ENCODE peak calls at places on chromosomes 5 and 9, in nine cellular contexts. R, D, Y, E, O, Z, J, X and K are unnamed samples.

GRCh38 chr9:87128844-87129493 is 181.7 kb upstream of the GAS1 start:
- DNase-seq in R (no peak), D (no peak), Y (no peak), E (no peak), O (no peak), Z (no peak), J (no peak), X (no peak), K (no peak)

GRCh38 chr9:79224672-79225433 is 346.9 kb upstream of the TLE4 start:
- DNase-seq in R (no peak), D (peak; percentile 84), Y (no peak), E (no peak), O (no peak), Z (no peak), J (peak; percentile 22), X (peak; percentile 95), K (no peak)

GRCh38 chr9:29928072-29928471 is 2354.8 kb upstream of the C9orf72 start:
- DNase-seq in R (no peak), D (no peak), Y (no peak), E (no peak), O (no peak), Z (no peak), J (no peak), X (no peak), K (no peak)

GRCh38 chr9:96574931-96575351 is 44.7 kb downstream of the CDC14B start:
- DNase-seq in R (peak; percentile 51), D (no peak), Y (no peak), E (no peak), O (no peak), Z (no peak), J (no peak), X (no peak), K (no peak)

GRCh38 chr5:1512541-1513291 is 11.0 kb downstream of the LPCAT1 start:
- DNase-seq in R (no peak), D (no peak), Y (no peak), E (no peak), O (peak; percentile 44), Z (peak; percentile 3), J (no peak), X (no peak), K (peak; percentile 5)

GRCh38 chr9:87629094-87629493 is 96.8 kb upstream of the CTSL start:
- DNase-seq in R (no peak), D (no peak), Y (no peak), E (no peak), O (no peak), Z (no peak), J (no peak), X (no peak), K (no peak)

GRCh38 chr5:141513627-141514329 is 24.9 kb downstream of the PCDHGC5 start:
- DNase-seq in R (no peak), D (peak; percentile 94), Y (peak; percentile 87), E (peak; percentile 2), O (peak; percentile 84), Z (peak; percentile 69), J (peak; percentile 20), X (peak; percentile 87), K (no peak)

GRCh38 chr5:77957516-77957915 is 181.4 kb upstream of the TBCA start:
- DNase-seq in R (no peak), D (no peak), Y (no peak), E (no peak), O (no peak), Z (peak; percentile 59), J (no peak), X (no peak), K (no peak)

GRCh38 chr9:132761602-132762001 is 91.3 kb downstream of the GTF3C4 start:
- DNase-seq in R (no peak), D (no peak), Y (no peak), E (no peak), O (no peak), Z (no peak), J (no peak), X (no peak), K (no peak)

GRCh38 chr9:20640331-20641187 is 18.3 kb upstream of the MLLT3 start:
- DNase-seq in R (peak; percentile 85), D (no peak), Y (peak; percentile 2), E (peak; percentile 68), O (peak; percentile 56), Z (no peak), J (no peak), X (peak; percentile 44), K (peak; percentile 59)

GRCh38 chr9:106228861-106229260 is 534.5 kb downstream of the TMEM38B start:
- DNase-seq in R (no peak), D (no peak), Y (no peak), E (no peak), O (peak; percentile 49), Z (no peak), J (no peak), X (no peak), K (no peak)

GRCh38 chr9:89883401-89884341 is 278.9 kb downstream of the GADD45G start:
- DNase-seq in R (no peak), D (no peak), Y (no peak), E (no peak), O (peak; percentile 70), Z (no peak), J (no peak), X (no peak), K (no peak)

GRCh38 chr5:52948418-52949076 is 40.6 kb upstream of the ITGA2 start:
- DNase-seq in R (peak; percentile 92), D (peak; percentile 86), Y (peak; percentile 8), E (peak; percentile 44), O (no peak), Z (peak; percentile 60), J (peak; percentile 64), X (peak; percentile 86), K (peak; percentile 17)